ENCODE peak calls at places on chromosomes 6 and 20, in six cellular contexts. M is tibial nerve, V is suprapubic skin, P is IMR-90, R is body of pancreas, F is H54. O is an unnamed sample.
A peak's percentile ranks its signal among the peaks of the same experiment; 100 is the strongest.

GRCh38 chr20:63334356-63334755 is 26.8 kb downstream of the CHRNA4 start:
- DNase-seq in V (no peak), M (no peak), P (no peak), F (no peak), R (no peak), O (no peak)

GRCh38 chr20:62831361-62831788 is 14.5 kb downstream of the COL9A3 start:
- DNase-seq in R (peak; percentile 81), P (no peak), M (no peak), F (no peak), V (no peak), O (no peak)

GRCh38 chr20:61974357-61974665 is 91.4 kb downstream of the TAF4 start:
- DNase-seq in P (no peak), F (no peak), R (no peak), V (no peak), M (no peak), O (no peak)

GRCh38 chr6:20688710-20689500 is 154.6 kb downstream of the CDKAL1 start:
- DNase-seq in P (peak; percentile 71), R (no peak), V (no peak), M (no peak), F (no peak), O (no peak)

GRCh38 chr6:153831350-153832078 is 207.5 kb upstream of the OPRM1 start:
- DNase-seq in F (no peak), R (no peak), V (no peak), M (no peak), P (no peak), O (no peak)

GRCh38 chr6:9083108-9083507 is 647.8 kb upstream of the SLC35B3 start:
- DNase-seq in V (no peak), M (no peak), F (no peak), P (no peak), R (no peak), O (no peak)

GRCh38 chr20:48634641-48635040 is 193.2 kb downstream of the PREX1 start:
- DNase-seq in F (no peak), R (no peak), M (no peak), P (no peak), V (no peak), O (no peak)

GRCh38 chr6:122831511-122831910 is 42.5 kb downstream of the SMPDL3A start:
- DNase-seq in V (no peak), R (no peak), F (no peak), M (no peak), P (no peak), O (no peak)

GRCh38 chr6:55388161-55388560 is 60.9 kb downstream of the GFRAL start:
- DNase-seq in R (no peak), F (no peak), P (peak; percentile 88), V (no peak), M (no peak), O (no peak)

GRCh38 chr6:32953775-32954174 is 878 bp upstream of the HLA-DMA start:
- DNase-seq in M (no peak), R (no peak), F (no peak), P (no peak), V (no peak), O (no peak)

GRCh38 chr6:145036848-145037567 is 698.3 kb downstream of the EPM2A start:
- DNase-seq in M (no peak), V (no peak), F (no peak), R (no peak), P (peak; percentile 19), O (no peak)

GRCh38 chr6:26170951-26171841 is 84.0 kb downstream of the HFE start:
- DNase-seq in V (no peak), M (no peak), P (no peak), F (no peak), R (no peak), O (no peak)

GRCh38 chr6:96939019-96939805 is 14.7 kb downstream of the KLHL32 start:
- DNase-seq in P (peak; percentile 29), F (no peak), V (no peak), R (no peak), M (no peak), O (no peak)

GRCh38 chr6:166672624-166673165 is 45.6 kb upstream of the RPS6KA2 start:
- DNase-seq in F (no peak), V (no peak), P (no peak), M (no peak), R (no peak), O (no peak)

DNA sequence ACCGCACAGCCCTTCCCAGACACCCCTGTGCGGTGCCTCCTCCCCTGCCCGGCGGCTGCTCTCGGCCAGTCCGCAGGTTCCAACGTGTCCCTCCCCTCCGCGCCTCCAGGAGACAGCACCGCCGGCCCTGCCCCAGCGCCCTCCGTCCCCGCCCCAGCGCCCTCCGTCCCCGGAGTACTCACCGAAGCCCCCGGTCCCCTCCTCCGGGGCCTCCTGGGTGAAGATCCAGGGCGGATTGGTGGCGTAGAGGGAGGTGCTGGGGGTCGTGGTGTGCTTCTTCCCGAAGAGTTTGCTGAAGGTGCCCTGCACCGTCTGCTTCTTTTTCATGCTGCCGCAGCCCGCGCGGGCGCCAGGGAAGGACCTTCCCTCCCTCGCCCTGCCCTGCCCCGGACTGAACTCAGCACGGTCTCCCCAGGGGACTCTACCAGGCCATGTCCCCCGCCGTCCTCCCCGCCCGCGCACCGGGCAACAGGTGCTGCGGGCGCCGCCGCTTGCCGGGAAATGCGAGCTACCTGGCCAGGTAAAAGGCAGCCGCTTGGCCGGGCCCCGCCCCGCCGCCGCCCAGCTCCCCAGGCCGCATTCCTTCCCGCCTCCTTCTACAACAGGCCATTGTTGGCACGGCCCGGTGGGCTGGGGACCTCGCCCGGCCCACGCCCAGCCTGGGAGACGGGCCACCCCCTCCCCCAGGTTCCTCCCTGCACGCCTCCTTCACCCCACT is at the start of gene C6orf132:
- DNase-seq in F (no peak), P (no peak), R (peak; percentile 90), V (peak; percentile 80), M (no peak), O (no peak)
- TF ChIP-seq POLR2A in F (no peak), P (no peak), R (peak; percentile 94), V (no peak), M (no peak), O (no peak)

GRCh38 chr20:31667315-31668285 is 29.9 kb downstream of the COX4I2 start:
- DNase-seq in P (no peak), F (no peak), R (no peak), V (no peak), M (no peak), O (no peak)
- TF ChIP-seq POLR2A in P (no peak), F (no peak), R (no peak), V (no peak), M (no peak), O (no peak)

DNA sequence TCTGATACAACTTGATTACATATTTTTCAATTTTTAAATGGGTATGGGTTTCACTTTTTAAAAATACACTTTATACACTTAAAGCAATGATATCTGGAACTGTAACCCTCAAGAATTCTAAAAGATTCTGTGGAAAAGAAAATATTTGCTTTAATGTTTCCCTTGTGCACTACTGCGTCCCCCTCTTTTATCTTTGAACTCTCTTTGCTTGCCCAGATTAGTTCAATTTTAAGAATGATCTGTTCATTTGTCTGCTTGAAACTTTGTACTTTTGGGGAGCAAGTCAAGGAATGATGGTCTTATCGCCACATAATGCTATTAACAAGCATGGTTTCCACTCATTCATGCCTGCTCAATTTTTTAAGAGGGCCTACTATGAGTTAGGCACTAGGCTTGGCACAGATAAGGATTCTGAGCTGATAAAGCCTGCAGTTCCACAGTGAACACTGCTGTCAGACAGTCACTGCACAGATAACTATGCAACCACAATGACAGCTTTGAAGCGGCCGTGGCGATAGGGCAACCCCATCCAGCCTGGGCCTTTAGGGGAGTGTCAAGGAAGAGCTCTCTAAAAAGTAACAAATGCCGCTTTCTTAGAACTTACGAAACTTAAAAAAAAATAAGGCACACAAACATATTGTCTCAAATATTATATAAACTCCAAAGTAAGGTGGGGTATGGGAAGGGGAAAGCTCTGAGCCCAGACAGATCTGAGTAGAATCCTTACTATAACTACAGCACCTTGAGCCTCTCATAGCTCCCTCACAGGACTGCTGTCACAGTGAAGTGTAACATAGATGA is 29.7 kb downstream of the FYN start:
- DNase-seq in V (no peak), M (no peak), R (no peak), P (no peak), F (no peak), O (no peak)
- TF ChIP-seq POLR2A in V (no peak), M (no peak), R (no peak), P (no peak), F (no peak), O (no peak)

DNA sequence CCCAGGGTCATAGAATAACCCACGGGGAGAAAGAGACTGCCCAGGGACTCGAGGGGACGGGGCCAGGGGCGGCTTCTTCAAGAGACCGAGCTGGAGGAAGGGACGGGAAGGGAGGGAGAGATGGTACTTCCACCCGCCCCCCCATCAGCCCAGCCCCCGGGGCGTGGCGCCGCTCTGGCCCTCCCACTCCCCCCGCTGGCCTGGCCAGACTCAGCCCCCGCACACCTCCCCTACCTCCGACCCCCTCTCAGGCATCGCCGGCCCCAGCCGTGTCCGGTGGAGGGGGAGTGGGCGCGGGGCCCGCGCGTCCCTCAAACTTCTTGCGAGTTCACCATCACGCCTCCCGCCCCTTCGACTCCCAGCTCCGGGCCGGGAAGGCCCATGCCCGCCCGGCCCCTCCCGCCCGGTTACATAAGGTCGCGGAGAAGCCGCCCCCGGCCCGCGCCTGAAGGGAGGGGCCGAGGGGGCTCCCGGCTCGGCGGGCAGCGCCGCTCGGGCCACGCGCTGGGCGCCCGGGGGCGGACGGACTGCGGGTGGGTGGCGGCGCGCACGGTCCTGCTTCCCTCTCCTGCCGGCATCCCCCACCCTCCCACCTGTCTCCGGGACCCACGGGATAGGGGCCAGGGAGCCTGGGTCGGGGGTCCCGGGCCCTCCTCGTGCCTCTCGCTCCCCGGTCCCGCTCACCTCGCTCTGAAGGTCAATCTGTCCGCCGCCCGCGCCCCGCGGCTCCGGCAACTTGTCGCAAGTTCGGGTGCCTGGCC is 562 bp downstream of the TFEB start:
- DNase-seq in F (peak; percentile 80), P (peak; percentile 71), V (peak; percentile 91), R (peak; percentile 77), M (peak; percentile 72), O (peak; percentile 69)
- TF ChIP-seq POLR2A in F (no peak), P (no peak), V (no peak), R (peak; percentile 33), M (no peak), O (no peak)

O was measured in A549.